ENCODE peak calls at places on chromosomes 4 and X, in six cellular contexts. I, K, W, C, N and R are unnamed samples.

GRCh38 chr4:89254847-89255246 is 52.8 kb downstream of the GPRIN3 start:
- DNase-seq in I (peak; percentile 50), K (peak; percentile 48), W (peak; percentile 60), C (peak; percentile 18), N (no peak), R (peak; percentile 35)

GRCh38 chr4:105840426-105841174 is 54.7 kb upstream of the NPNT start:
- DNase-seq in I (no peak), K (no peak), W (no peak), C (no peak), N (no peak), R (no peak)

GRCh38 chr4:72295966-72296557 is 264.3 kb downstream of the NPFFR2 start:
- DNase-seq in I (no peak), K (peak; percentile 11), W (no peak), C (peak; percentile 61), N (no peak), R (no peak)

GRCh38 chr4:32884198-32884597 is 2164.0 kb downstream of the PCDH7 start:
- DNase-seq in I (no peak), K (no peak), W (no peak), C (peak; percentile 20), N (no peak), R (no peak)

GRCh38 chr4:20026456-20026855 is 225.2 kb upstream of the SLIT2 start:
- DNase-seq in I (no peak), K (no peak), W (no peak), C (peak; percentile 66), N (no peak), R (no peak)

GRCh38 chr4:88964450-88964849 is 92.5 kb downstream of the FAM13A start:
- DNase-seq in I (no peak), K (no peak), W (no peak), C (no peak), N (no peak), R (no peak)

GRCh38 chr4:11743961-11744360 is 315.3 kb upstream of the HS3ST1 start:
- DNase-seq in I (no peak), K (no peak), W (no peak), C (no peak), N (no peak), R (no peak)

GRCh38 chr4:7417639-7418038 is 17.1 kb downstream of the PSAPL1 start:
- DNase-seq in I (no peak), K (no peak), W (no peak), C (no peak), N (no peak), R (no peak)

GRCh38 chr4:82593416-82593815 is 31.6 kb upstream of the TMEM150C start:
- DNase-seq in I (no peak), K (no peak), W (no peak), C (no peak), N (no peak), R (no peak)

GRCh38 chrX:133005616-133006015 is 47.2 kb upstream of the HS6ST2 start:
- DNase-seq in I (no peak), K (no peak), W (no peak), C (no peak), N (no peak), R (no peak)

GRCh38 chr4:111410571-111410970 is 734.7 kb upstream of the FAM241A start:
- DNase-seq in I (no peak), K (no peak), W (no peak), C (no peak), N (no peak), R (no peak)

GRCh38 chr4:121462660-121463261 is 81.9 kb upstream of the QRFPR start:
- DNase-seq in I (peak; percentile 23), K (peak; percentile 71), W (peak; percentile 22), C (peak; percentile 73), N (no peak), R (peak; percentile 26)

GRCh38 chr4:7365472-7366179 is 69.1 kb downstream of the PSAPL1 start:
- DNase-seq in I (no peak), K (no peak), W (no peak), C (no peak), N (no peak), R (no peak)

GRCh38 chrX:111511477-111511876 is at the start of gene SERTM2:
- DNase-seq in I (no peak), K (no peak), W (no peak), C (peak; percentile 34), N (no peak), R (peak; percentile 5)

GRCh38 chrX:84469226-84469625 is 33.0 kb downstream of the HDX start:
- DNase-seq in I (no peak), K (no peak), W (no peak), C (peak; percentile 74), N (no peak), R (no peak)

GRCh38 chr4:4613641-4614286 is 71.9 kb upstream of the STX18 start:
- DNase-seq in I (no peak), K (no peak), W (no peak), C (no peak), N (no peak), R (no peak)

GRCh38 chrX:151984328-151984727 is 9.9 kb upstream of the GABRE start:
- DNase-seq in I (no peak), K (no peak), W (no peak), C (peak; percentile 94), N (no peak), R (no peak)

GRCh38 chr4:2259036-2259540 is 2.8 kb downstream of the MXD4 start:
- DNase-seq in I (no peak), K (no peak), W (no peak), C (no peak), N (peak; percentile 55), R (no peak)

GRCh38 chrX:30653415-30654131 is at the start of gene GK:
- DNase-seq in I (peak; percentile 21), K (peak; percentile 19), W (peak; percentile 28), C (no peak), N (peak; percentile 65), R (peak; percentile 16)

GRCh38 chr4:86114563-86114962 is 245.3 kb downstream of the MAPK10 start:
- DNase-seq in I (no peak), K (no peak), W (no peak), C (no peak), N (no peak), R (no peak)

GRCh38 chrX:135890087-135890585 is 3.1 kb downstream of the CT45A10 start:
- DNase-seq in I (no peak), K (no peak), W (no peak), C (no peak), N (no peak), R (no peak)

GRCh38 chr4:140049024-140049923 is 104.7 kb downstream of the MAML3 start:
- DNase-seq in I (peak; percentile 38), K (peak; percentile 74), W (peak; percentile 28), C (peak; percentile 78), N (no peak), R (peak; percentile 16)

GRCh38 chr4:5381981-5382441 is 326.3 kb downstream of the EVC2 start:
- DNase-seq in I (no peak), K (no peak), W (no peak), C (peak; percentile 72), N (no peak), R (no peak)

GRCh38 chr4:8035371-8035780 is 95.7 kb upstream of the AFAP1 start:
- DNase-seq in I (peak; percentile 34), K (no peak), W (no peak), C (peak; percentile 69), N (no peak), R (no peak)

GRCh38 chrX:39174761-39175417 is 373.6 kb downstream of the MID1IP1 start:
- DNase-seq in I (peak; percentile 47), K (no peak), W (peak; percentile 32), C (no peak), N (no peak), R (no peak)

GRCh38 chr4:13355036-13355910 is 128.9 kb downstream of the RAB28 start:
- DNase-seq in I (no peak), K (no peak), W (no peak), C (peak; percentile 34), N (no peak), R (no peak)

GRCh38 chr4:104494822-104495559 is at the start of gene CXXC4:
- DNase-seq in I (no peak), K (no peak), W (no peak), C (peak; percentile 45), N (peak; percentile 79), R (peak; percentile 67)

GRCh38 chr4:167838686-167839085 is 253.7 kb upstream of the ANXA10 start:
- DNase-seq in I (no peak), K (no peak), W (no peak), C (peak; percentile 77), N (no peak), R (no peak)

GRCh38 chr4:87304659-87305277 is 17.9 kb downstream of the HSD17B13 start:
- DNase-seq in I (no peak), K (no peak), W (no peak), C (peak; percentile 68), N (no peak), R (no peak)

GRCh38 chr4:106650701-106651100 is 282.1 kb upstream of the GIMD1 start:
- DNase-seq in I (no peak), K (no peak), W (no peak), C (peak; percentile 61), N (no peak), R (no peak)

GRCh38 chr4:159071178-159071968 is 31.5 kb upstream of the RAPGEF2 start:
- DNase-seq in I (no peak), K (no peak), W (no peak), C (peak; percentile 85), N (no peak), R (no peak)

GRCh38 chr4:110970642-110971041 is 347.8 kb upstream of the PITX2 start:
- DNase-seq in I (peak; percentile 8), K (peak; percentile 71), W (no peak), C (peak; percentile 85), N (no peak), R (peak; percentile 20)

GRCh38 chrX:52933976-52934703 is 24.2 kb downstream of the FAM156A start:
- DNase-seq in I (no peak), K (peak; percentile 4), W (no peak), C (no peak), N (no peak), R (no peak)

GRCh38 chrX:115054876-115055275 is 37.5 kb upstream of the IL13RA2 start:
- DNase-seq in I (no peak), K (no peak), W (no peak), C (peak; percentile 8), N (no peak), R (no peak)

GRCh38 chr4:40916880-40917279 is 167.1 kb downstream of the NSUN7 start:
- DNase-seq in I (peak; percentile 64), K (peak; percentile 41), W (peak; percentile 58), C (peak; percentile 31), N (no peak), R (peak; percentile 63)

GRCh38 chrX:84170931-84171330 is 17.1 kb downstream of the RPS6KA6 start:
- DNase-seq in I (no peak), K (no peak), W (no peak), C (no peak), N (no peak), R (no peak)

GRCh38 chr4:40916218-40916555 is 166.4 kb downstream of the NSUN7 start:
- DNase-seq in I (no peak), K (no peak), W (no peak), C (peak; percentile 83), N (no peak), R (no peak)